ENCODE peak calls at places on chromosomes 7 and 10, in six cellular contexts. P is tibial nerve, U is psoas muscle, Y is endodermal cell, O is uterus, D is PC-3. E is an unnamed sample.

GRCh38 chr7:6637544-6638229 is 569 bp downstream of the ZNF316 start:
- DNase-seq in P (no peak), U (no peak), Y (peak; percentile 78), O (no peak), D (peak; percentile 14), E (peak; percentile 30)

GRCh38 chr10:6218692-6219493 is 16.2 kb downstream of the PFKFB3 start:
- DNase-seq in P (no peak), U (peak; percentile 66), Y (no peak), O (no peak), D (no peak), E (no peak)

GRCh38 chr10:13146383-13146782 is 15.0 kb upstream of the MCM10 start:
- DNase-seq in P (no peak), U (no peak), Y (no peak), O (no peak), D (no peak), E (no peak)

GRCh38 chr10:71043858-71044257 is 155.5 kb upstream of the PCBD1 start:
- DNase-seq in P (no peak), U (no peak), Y (no peak), O (no peak), D (no peak), E (no peak)

GRCh38 chr10:60003709-60004191 is 97.4 kb upstream of the CCDC6 start:
- DNase-seq in P (no peak), U (no peak), Y (no peak), O (no peak), D (no peak), E (no peak)

GRCh38 chr7:132709971-132710567 is 133.8 kb upstream of the PLXNA4 start:
- DNase-seq in P (peak; percentile 68), U (no peak), Y (peak; percentile 80), O (no peak), D (peak; percentile 50), E (no peak)

GRCh38 chr10:127196227-127196954 is at the start of gene INSYN2A:
- DNase-seq in P (peak; percentile 14), U (peak; percentile 62), Y (peak; percentile 90), O (no peak), D (peak; percentile 7), E (no peak)

GRCh38 chr10:48609441-48609840 is 4.6 kb upstream of the ARHGAP22 start:
- DNase-seq in P (no peak), U (no peak), Y (no peak), O (no peak), D (no peak), E (no peak)

GRCh38 chr7:98470131-98470985 is 69.5 kb upstream of the BAIAP2L1 start:
- DNase-seq in P (no peak), U (no peak), Y (peak; percentile 97), O (no peak), D (peak; percentile 26), E (peak; percentile 7)

GRCh38 chr10:101611096-101611495 is 23.0 kb downstream of the DPCD start:
- DNase-seq in P (no peak), U (no peak), Y (no peak), O (no peak), D (no peak), E (no peak)

GRCh38 chr7:2355079-2356008 is 717 bp downstream of the EIF3B start:
- DNase-seq in P (no peak), U (peak; percentile 54), Y (peak; percentile 67), O (no peak), D (no peak), E (no peak)

GRCh38 chr7:115038158-115038557 is 116.3 kb downstream of the MDFIC start:
- DNase-seq in P (no peak), U (no peak), Y (no peak), O (no peak), D (peak; percentile 57), E (no peak)

GRCh38 chr10:104622598-104623209 is 18.4 kb upstream of the SORCS3 start:
- DNase-seq in P (no peak), U (no peak), Y (peak; percentile 85), O (no peak), D (peak; percentile 51), E (no peak)

GRCh38 chr7:157384301-157384700 is 47.5 kb downstream of the DNAJB6 start:
- DNase-seq in P (no peak), U (no peak), Y (no peak), O (no peak), D (peak; percentile 74), E (no peak)

GRCh38 chr10:71840177-71840711 is 10.8 kb downstream of the PSAP start:
- DNase-seq in P (peak; percentile 64), U (peak; percentile 75), Y (peak; percentile 97), O (peak; percentile 78), D (peak; percentile 24), E (peak; percentile 83)

GRCh38 chr7:47588704-47589225 is 6.9 kb upstream of the TNS3 start:
- DNase-seq in P (no peak), U (no peak), Y (no peak), O (no peak), D (no peak), E (no peak)

GRCh38 chr7:139321071-139321745 is 19.9 kb upstream of the FMC1 start:
- DNase-seq in P (no peak), U (no peak), Y (peak; percentile 81), O (no peak), D (peak; percentile 43), E (no peak)

GRCh38 chr10:6580279-6581029 is 378 bp upstream of the PRKCQ start:
- DNase-seq in P (peak; percentile 22), U (peak; percentile 93), Y (peak; percentile 92), O (peak; percentile 31), D (no peak), E (peak; percentile 47)

GRCh38 chr7:159099217-159099655 is 45.4 kb downstream of the VIPR2 start:
- DNase-seq in P (no peak), U (peak; percentile 57), Y (peak; percentile 70), O (no peak), D (no peak), E (peak; percentile 32)

DNA sequence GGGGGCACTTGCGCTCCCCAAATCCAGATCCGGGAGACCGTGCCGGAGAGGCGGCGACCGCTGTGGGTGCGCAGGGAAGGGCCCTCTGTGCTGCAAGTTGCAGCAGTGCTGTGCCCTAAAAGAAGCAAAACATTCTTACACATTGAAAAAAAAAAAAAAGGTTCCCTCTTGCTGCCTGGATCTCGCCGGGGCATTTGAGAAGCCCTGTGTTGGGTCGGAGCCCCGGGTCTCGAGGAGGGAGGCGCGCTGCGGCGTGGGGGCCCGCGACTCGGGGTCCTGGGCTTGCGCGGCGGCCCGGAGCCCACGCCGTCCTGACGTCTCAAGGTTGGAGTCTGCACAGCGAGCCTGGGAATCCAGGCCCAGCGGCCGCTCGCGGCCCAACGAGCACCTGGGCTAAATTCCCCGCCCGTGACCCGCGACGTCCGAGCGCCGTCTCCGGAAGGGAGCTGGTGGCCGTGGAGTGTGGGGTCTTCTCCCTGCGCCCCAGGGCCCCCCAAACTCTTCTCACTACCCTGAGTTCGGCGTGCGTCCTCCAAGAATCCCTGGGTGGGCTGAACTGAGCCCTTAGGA is 1.3 kb upstream of the CTBP2 start:
- DNase-seq in P (no peak), U (peak; percentile 59), Y (no peak), O (no peak), D (no peak), E (peak; percentile 39)
- TF ChIP-seq CTCF in P (no peak), U (peak; percentile 52), Y (peak; percentile 74), O (no peak), D (peak; percentile 38), E (no peak)

DNA sequence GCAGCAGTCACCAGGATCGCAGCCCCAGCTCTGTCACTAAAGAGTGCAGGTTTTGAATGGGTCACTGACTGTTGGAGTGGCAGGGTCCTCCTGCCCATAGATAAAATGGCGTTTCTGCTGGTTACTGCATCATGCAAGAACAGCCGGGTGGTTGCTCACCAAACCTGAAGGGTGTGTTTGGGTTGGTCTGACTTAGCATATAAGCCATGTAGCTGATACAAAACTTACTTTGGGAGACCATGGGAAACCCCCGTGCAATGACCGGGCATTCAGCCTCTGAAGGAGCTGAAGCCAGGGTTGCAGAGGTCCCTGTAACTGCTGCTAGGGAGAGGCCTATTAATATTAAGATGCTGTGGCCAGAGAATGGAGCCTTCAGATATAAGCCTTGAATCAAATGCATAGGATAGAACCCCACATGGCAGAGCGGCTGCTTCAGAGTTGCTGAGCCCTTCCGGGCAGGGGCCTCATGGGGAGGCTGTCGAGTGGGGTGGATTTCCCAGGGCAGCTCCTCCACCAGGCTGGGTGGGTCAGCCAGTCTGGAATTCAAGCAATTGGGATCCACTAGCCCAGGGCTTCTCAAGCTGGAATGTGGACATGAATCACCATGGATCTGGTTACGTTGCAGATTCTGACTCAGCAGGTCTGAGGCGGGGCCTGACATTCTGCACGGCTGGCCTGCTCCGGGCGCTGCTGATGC is 70.9 kb upstream of the CTBP2 start:
- DNase-seq in P (no peak), U (peak; percentile 61), Y (peak; percentile 69), O (no peak), D (peak; percentile 91), E (no peak)
- H3K27ac ChIP-seq in P (no peak overlapping the region), U (no peak overlapping the region), Y (no peak overlapping the region), O (no peak overlapping the region), D (peak overlapping the region; percentile 80), E (no peak overlapping the region)

DNA sequence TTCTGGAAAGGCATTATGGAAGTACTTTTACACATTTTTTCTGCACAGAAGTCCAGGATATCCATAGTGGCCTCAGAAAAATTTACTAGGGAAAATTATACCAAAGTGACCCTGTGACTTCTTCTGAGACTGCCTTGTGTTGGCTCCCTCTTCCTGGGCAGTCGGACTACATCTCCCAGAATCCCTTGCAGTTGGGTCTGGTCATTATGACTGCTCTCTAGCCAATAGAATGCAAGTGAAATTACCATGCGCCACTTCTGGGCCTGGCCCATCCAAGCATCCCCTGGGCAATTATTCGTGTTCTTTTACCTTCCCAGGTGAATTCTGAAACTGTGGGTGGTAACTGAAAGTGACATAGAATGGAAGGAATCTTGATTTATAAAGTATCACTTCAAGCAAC is 430.9 kb downstream of the ACTR3B start:
- DNase-seq in P (no peak), U (no peak), Y (peak; percentile 82), O (no peak), D (no peak), E (no peak)
- H3K4me3 ChIP-seq in P (no peak overlapping the region), U (no peak overlapping the region), Y (no peak overlapping the region), O (no peak overlapping the region), D (no peak overlapping the region), E (no peak overlapping the region)

DNA sequence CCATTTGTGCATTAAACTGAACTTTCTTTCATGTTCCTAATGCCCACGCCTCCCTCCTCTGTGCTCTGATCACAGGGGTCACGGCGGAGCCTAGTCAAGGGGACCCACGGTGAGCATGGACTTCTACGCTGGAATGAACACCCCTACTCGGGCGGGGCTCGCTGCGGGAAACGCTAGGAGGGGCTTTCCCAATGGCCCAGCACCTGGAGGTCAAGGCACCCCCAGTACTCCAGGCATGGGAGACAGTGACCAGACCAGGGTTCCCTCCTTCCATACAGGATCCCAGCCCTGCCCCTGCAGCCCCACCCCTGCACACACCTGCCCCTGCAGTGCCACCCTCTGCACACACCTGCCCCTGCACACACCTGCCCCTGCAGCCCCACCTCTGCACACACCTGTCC is 27.1 kb upstream of the NKX6-2 start:
- DNase-seq in P (no peak), U (peak; percentile 22), Y (no peak), O (no peak), D (no peak), E (no peak)
- TF ChIP-seq CTCF in P (no peak), U (no peak), Y (no peak), O (no peak), D (no peak), E (no peak)

DNA sequence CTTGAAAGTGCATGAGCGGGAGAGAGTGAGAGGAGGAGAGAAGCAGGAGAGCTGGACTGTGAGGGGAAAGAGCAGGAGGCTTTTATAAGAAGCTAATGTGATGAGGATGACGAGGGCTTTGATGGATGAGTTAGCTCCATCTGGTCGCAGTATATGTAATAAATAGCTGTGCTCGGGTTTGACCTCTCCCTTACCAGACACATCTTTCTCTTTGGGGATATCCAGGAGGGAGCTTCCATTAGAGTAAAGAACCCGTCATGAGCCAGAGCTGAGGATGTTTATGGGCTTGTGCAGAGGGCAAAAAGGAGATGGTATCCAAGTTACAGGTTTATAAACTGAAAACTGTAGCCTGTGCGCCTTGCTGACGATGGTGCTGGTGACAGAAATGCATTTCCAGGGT is 526.3 kb downstream of the LRMDA start:
- DNase-seq in P (no peak), U (no peak), Y (no peak), O (no peak), D (no peak), E (no peak)
- H3K27ac ChIP-seq in P (no peak overlapping the region), U (no peak overlapping the region), Y (peak overlapping the region; percentile 98), O (no peak overlapping the region), D (no peak overlapping the region), E (no peak overlapping the region)

E was measured in heart left ventricle.